ENCODE peak calls at places on chromosomes 12 and 14, in six cellular contexts. P, X, R, Z, O and N are unnamed samples.

GRCh38 chr12:4148418-4149056 is 125.0 kb upstream of the CCND2 start:
- DNase-seq in P (no peak), X (no peak), R (no peak), Z (no peak), O (no peak), N (peak; percentile 51)

GRCh38 chr14:54722791-54723432 is 156.0 kb downstream of the SAMD4A start:
- DNase-seq in P (peak; percentile 44), X (no peak), R (no peak), Z (no peak), O (peak; percentile 47), N (peak; percentile 39)

GRCh38 chr14:59246566-59246965 is 58.1 kb downstream of the DAAM1 start:
- DNase-seq in P (peak; percentile 79), X (no peak), R (no peak), Z (no peak), O (no peak), N (no peak)

GRCh38 chr14:71626281-71626835 is 305.9 kb upstream of the RGS6 start:
- DNase-seq in P (peak; percentile 19), X (no peak), R (no peak), Z (no peak), O (peak; percentile 79), N (no peak)

GRCh38 chr14:106390401-106390800 is 864.0 kb downstream of the TMEM121 start:
- DNase-seq in P (no peak), X (no peak), R (no peak), Z (no peak), O (no peak), N (no peak)

GRCh38 chr12:25734529-25735180 is 181.6 kb upstream of the LMNTD1 start:
- DNase-seq in P (no peak), X (no peak), R (no peak), Z (no peak), O (no peak), N (no peak)

GRCh38 chr12:13811061-13811460 is 170.3 kb downstream of the GRIN2B start:
- DNase-seq in P (no peak), X (no peak), R (no peak), Z (no peak), O (no peak), N (peak; percentile 86)

GRCh38 chr12:131613186-131613585 is 97.7 kb upstream of the SFSWAP start:
- DNase-seq in P (no peak), X (no peak), R (no peak), Z (no peak), O (no peak), N (no peak)

GRCh38 chr12:65827827-65828231 is 3.5 kb downstream of the HMGA2 start:
- DNase-seq in P (peak; percentile 44), X (no peak), R (no peak), Z (peak; percentile 27), O (peak; percentile 31), N (peak; percentile 19)

GRCh38 chr12:58575281-58575680 is 345.0 kb downstream of the LRIG3 start:
- DNase-seq in P (peak; percentile 58), X (peak; percentile 77), R (no peak), Z (peak; percentile 63), O (peak; percentile 66), N (peak; percentile 22)

GRCh38 chr12:12976366-12976765 is 23.7 kb downstream of the HEBP1 start:
- DNase-seq in P (peak; percentile 96), X (peak; percentile 81), R (no peak), Z (peak; percentile 94), O (peak; percentile 98), N (peak; percentile 88)

GRCh38 chr12:131091413-131091975 is 137.8 kb downstream of the ADGRD1 start:
- DNase-seq in P (no peak), X (no peak), R (no peak), Z (no peak), O (peak; percentile 38), N (no peak)

GRCh38 chr14:92040431-92041040 is 677 bp upstream of the TRIP11 start:
- DNase-seq in P (peak; percentile 80), X (peak; percentile 8), R (peak; percentile 38), Z (peak; percentile 46), O (peak; percentile 25), N (peak; percentile 66)

GRCh38 chr14:98791661-98792060 is 480.3 kb downstream of the BCL11B start:
- DNase-seq in P (no peak), X (no peak), R (no peak), Z (no peak), O (no peak), N (no peak)

GRCh38 chr12:49092086-49092815 is 2.4 kb downstream of the DHH start:
- DNase-seq in P (peak; percentile 81), X (no peak), R (no peak), Z (peak; percentile 59), O (peak; percentile 26), N (peak; percentile 53)

GRCh38 chr14:30995674-30996073 is 29.8 kb upstream of the AP4S1 start:
- DNase-seq in P (no peak), X (no peak), R (no peak), Z (no peak), O (no peak), N (no peak)

GRCh38 chr12:24500466-24501232 is 448.3 kb downstream of the BCAT1 start:
- DNase-seq in P (peak; percentile 80), X (no peak), R (no peak), Z (peak; percentile 57), O (peak; percentile 71), N (no peak)

GRCh38 chr12:77761286-77761685 is 69.4 kb upstream of the NAV3 start:
- DNase-seq in P (no peak), X (no peak), R (no peak), Z (peak; percentile 20), O (no peak), N (no peak)

GRCh38 chr14:64812412-64812811 is 67.3 kb downstream of the SPTB start:
- DNase-seq in P (no peak), X (no peak), R (peak; percentile 78), Z (no peak), O (no peak), N (peak; percentile 57)

GRCh38 chr12:79127268-79127895 is 262.8 kb downstream of the SYT1 start:
- DNase-seq in P (peak; percentile 84), X (peak; percentile 80), R (no peak), Z (peak; percentile 82), O (peak; percentile 96), N (peak; percentile 36)

GRCh38 chr14:102005336-102005735 is 41.0 kb downstream of the DYNC1H1 start:
- DNase-seq in P (no peak), X (no peak), R (no peak), Z (no peak), O (no peak), N (no peak)

GRCh38 chr12:95205685-95206084 is 11.6 kb downstream of the FGD6 start:
- DNase-seq in P (peak; percentile 89), X (peak; percentile 61), R (no peak), Z (peak; percentile 88), O (peak; percentile 95), N (peak; percentile 71)

GRCh38 chr14:96980835-96981234 is 183.7 kb downstream of the VRK1 start:
- DNase-seq in P (no peak), X (no peak), R (no peak), Z (no peak), O (no peak), N (no peak)

GRCh38 chr14:94717808-94718207 is 52.1 kb downstream of the GSC start:
- DNase-seq in P (peak; percentile 21), X (no peak), R (no peak), Z (no peak), O (peak; percentile 5), N (no peak)

GRCh38 chr12:44874981-44875416 is 1.1 kb downstream of the NELL2 start:
- DNase-seq in P (peak; percentile 1), X (no peak), R (no peak), Z (no peak), O (no peak), N (no peak)

GRCh38 chr12:13073191-13073590 is 29.0 kb downstream of the FAM234B start:
- DNase-seq in P (no peak), X (no peak), R (no peak), Z (no peak), O (no peak), N (no peak)

GRCh38 chr14:65304963-65305362 is 107.6 kb upstream of the FUT8 start:
- DNase-seq in P (no peak), X (no peak), R (no peak), Z (no peak), O (no peak), N (no peak)

GRCh38 chr14:68782091-68782981 is 10.5 kb downstream of the ZFP36L1 start:
- DNase-seq in P (no peak), X (no peak), R (no peak), Z (no peak), O (no peak), N (no peak)

GRCh38 chr14:95104911-95105310 is 52.4 kb downstream of the DICER1 start:
- DNase-seq in P (no peak), X (no peak), R (no peak), Z (no peak), O (no peak), N (no peak)

GRCh38 chr12:6272300-6273208 is 37.9 kb upstream of the PLEKHG6 start:
- DNase-seq in P (no peak), X (no peak), R (no peak), Z (no peak), O (no peak), N (peak; percentile 95)

GRCh38 chr12:67322580-67322979 is 53.4 kb downstream of the CAND1 start:
- DNase-seq in P (no peak), X (no peak), R (no peak), Z (no peak), O (no peak), N (no peak)

GRCh38 chr14:36884049-36884448 is 222.4 kb downstream of the PAX9 start:
- DNase-seq in P (no peak), X (no peak), R (no peak), Z (no peak), O (no peak), N (no peak)

GRCh38 chr12:12016284-12017100 is 54.2 kb upstream of the BCL2L14 start:
- DNase-seq in P (no peak), X (no peak), R (no peak), Z (no peak), O (no peak), N (no peak)

GRCh38 chr14:105357626-105358025 is 40.7 kb upstream of the TEX22 start:
- DNase-seq in P (no peak), X (no peak), R (no peak), Z (no peak), O (no peak), N (no peak)

GRCh38 chr12:25348290-25348689 is 97.6 kb upstream of the KRAS start:
- DNase-seq in P (no peak), X (no peak), R (no peak), Z (no peak), O (no peak), N (no peak)